ENCODE peak calls at places on chromosomes 1 and 21, in five cellular contexts. N, Q, S, F and X are unnamed samples. For H3K27me3, the result is how much of the 10 kb centered on the place peaks cover.

GRCh38 chr1:236193184-236193583 is 50.8 kb downstream of the GPR137B start:
- DNase-seq in Q (no peak), S (no peak), N (no peak), F (no peak), X (no peak)

GRCh38 chr1:47324682-47325081 is 8.9 kb upstream of the CMPK1 start:
- DNase-seq in N (no peak), S (no peak), F (no peak), Q (no peak), X (no peak)

GRCh38 chr1:25566730-25567341 is 23.4 kb downstream of the LDLRAP1 start:
- DNase-seq in S (peak), N (peak), Q (no peak), F (no peak), X (peak)

GRCh38 chr1:52657702-52658101 is 24.7 kb downstream of the SHISAL2A start:
- DNase-seq in S (no peak), F (no peak), Q (no peak), N (no peak), X (no peak)

GRCh38 chr1:72283204-72284083 is 1.1 kb upstream of the NEGR1 start:
- DNase-seq in F (peak), S (peak), Q (peak), N (peak), X (peak)

GRCh38 chr1:8598783-8599182 is 218.7 kb downstream of the RERE start:
- DNase-seq in N (peak), S (no peak), Q (no peak), F (no peak), X (no peak)

GRCh38 chr1:154682252-154682651 is 74.3 kb upstream of the ADAR start:
- DNase-seq in N (no peak), Q (no peak), F (no peak), S (no peak), X (no peak)

GRCh38 chr1:85151446-85151845 is 49.4 kb downstream of the SYDE2 start:
- DNase-seq in N (no peak), Q (no peak), F (no peak), S (no peak), X (no peak)

GRCh38 chr1:18240906-18241305 is 133.3 kb downstream of the IGSF21 start:
- DNase-seq in Q (peak), S (no peak), N (no peak), F (no peak), X (no peak)

GRCh38 chr1:93666613-93667384 is 14.8 kb downstream of the BCAR3 start:
- DNase-seq in F (no peak), S (peak), Q (no peak), N (no peak), X (no peak)

GRCh38 chr1:170521818-170522217 is 10.1 kb upstream of the GORAB start:
- DNase-seq in F (no peak), N (no peak), S (no peak), Q (no peak), X (no peak)

GRCh38 chr1:239884776-239885175 is 206.9 kb upstream of the FMN2 start:
- DNase-seq in N (no peak), Q (no peak), F (no peak), S (no peak), X (no peak)

GRCh38 chr1:200029624-200030074 is 2.1 kb downstream of the NR5A2 start:
- DNase-seq in N (no peak), S (no peak), Q (no peak), F (no peak), X (no peak)

GRCh38 chr1:230708631-230709580 is 5.0 kb downstream of the AGT start:
- DNase-seq in N (no peak), F (no peak), Q (peak), S (no peak), X (no peak)

GRCh38 chr1:112423207-112423606 is 27.2 kb downstream of the CTTNBP2NL start:
- DNase-seq in Q (no peak), S (no peak), F (no peak), N (no peak), X (no peak)

GRCh38 chr1:152002960-152003359 is 9.3 kb upstream of the S100A10 start:
- DNase-seq in F (peak), Q (no peak), S (no peak), N (no peak), X (no peak)

GRCh38 chr21:29085106-29085752 is 11.8 kb upstream of the CCT8 start:
- DNase-seq in F (no peak), S (no peak), Q (no peak), N (no peak), X (no peak)

GRCh38 chr21:38800924-38801744 is 4.6 kb upstream of the ETS2 start:
- DNase-seq in Q (no peak), N (no peak), S (no peak), F (peak), X (no peak)

GRCh38 chr21:45982758-45983731 is 1.5 kb downstream of the COL6A1 start:
- DNase-seq in N (peak), S (no peak), F (no peak), Q (no peak), X (no peak)

GRCh38 chr1:16229976-16230740 is 6.8 kb downstream of the CPLANE2 start:
- DNase-seq in S (no peak), Q (no peak), F (no peak), N (no peak), X (no peak)

GRCh38 chr21:35428489-35428888 is 379.4 kb upstream of the RUNX1 start:
- DNase-seq in Q (no peak), N (peak), F (no peak), S (no peak), X (no peak)

GRCh38 chr1:143497374-143497747 is 474.4 kb downstream of the FAM72C start:
- DNase-seq in S (no peak), Q (no peak), N (peak), F (no peak), X (no peak)

GRCh38 chr21:42088148-42088547 is 17.0 kb downstream of the UMODL1 start:
- DNase-seq in F (no peak), Q (no peak), S (no peak), N (no peak), X (no peak)
- TF ChIP-seq CTCF in F (no peak), Q (no peak), S (no peak), N (no peak), X (no peak)

GRCh38 chr1:169117014-169117413 is 10.5 kb downstream of the ATP1B1 start:
- DNase-seq in S (no peak), F (no peak), Q (no peak), N (no peak), X (no peak)
- H3K4me3 ChIP-seq in S (no peak), F (no peak), Q (no peak), N (no peak), X (no peak)

GRCh38 chr1:195754874-195755273 is 853.4 kb downstream of the KCNT2 start:
- DNase-seq in Q (no peak), S (no peak), F (peak), N (no peak), X (no peak)
- H3K27me3 ChIP-seq in Q (under half), S (under half), F (under half), N (under half), X (under half)

DNA sequence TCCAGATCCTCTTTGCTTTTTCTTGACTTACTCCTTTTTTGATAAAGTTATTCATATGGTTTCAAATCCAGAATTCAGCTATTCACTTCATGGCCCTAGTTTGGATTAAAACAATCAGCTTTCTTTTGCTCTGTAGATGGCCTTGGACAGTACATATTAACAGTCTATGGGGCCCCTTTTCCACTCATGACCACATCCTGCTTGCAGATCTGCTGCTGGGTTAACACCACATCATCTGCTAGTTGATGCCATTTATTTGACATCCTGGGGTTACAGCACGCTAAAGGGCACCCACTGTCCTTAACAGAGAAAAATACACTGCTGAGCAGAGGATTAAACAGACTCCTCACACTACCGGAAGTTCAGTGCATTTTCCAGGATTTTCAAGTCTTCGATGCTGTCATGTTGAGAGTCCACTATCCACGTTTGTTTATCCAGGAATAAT is 941 bp upstream of the IFI16 start:
- DNase-seq in F (no peak), N (no peak), Q (no peak), S (no peak), X (no peak)
- TF ChIP-seq CTCF in F (no peak), N (no peak), Q (no peak), S (no peak), X (no peak)

GRCh38 chr1:193418745-193419058 is 232.3 kb upstream of the B3GALT2 start:
- DNase-seq in S (no peak), N (no peak), F (no peak), Q (no peak), X (no peak)
- H3K4me3 ChIP-seq in S (peak), N (peak), F (peak), Q (no peak), X (no peak)

DNA sequence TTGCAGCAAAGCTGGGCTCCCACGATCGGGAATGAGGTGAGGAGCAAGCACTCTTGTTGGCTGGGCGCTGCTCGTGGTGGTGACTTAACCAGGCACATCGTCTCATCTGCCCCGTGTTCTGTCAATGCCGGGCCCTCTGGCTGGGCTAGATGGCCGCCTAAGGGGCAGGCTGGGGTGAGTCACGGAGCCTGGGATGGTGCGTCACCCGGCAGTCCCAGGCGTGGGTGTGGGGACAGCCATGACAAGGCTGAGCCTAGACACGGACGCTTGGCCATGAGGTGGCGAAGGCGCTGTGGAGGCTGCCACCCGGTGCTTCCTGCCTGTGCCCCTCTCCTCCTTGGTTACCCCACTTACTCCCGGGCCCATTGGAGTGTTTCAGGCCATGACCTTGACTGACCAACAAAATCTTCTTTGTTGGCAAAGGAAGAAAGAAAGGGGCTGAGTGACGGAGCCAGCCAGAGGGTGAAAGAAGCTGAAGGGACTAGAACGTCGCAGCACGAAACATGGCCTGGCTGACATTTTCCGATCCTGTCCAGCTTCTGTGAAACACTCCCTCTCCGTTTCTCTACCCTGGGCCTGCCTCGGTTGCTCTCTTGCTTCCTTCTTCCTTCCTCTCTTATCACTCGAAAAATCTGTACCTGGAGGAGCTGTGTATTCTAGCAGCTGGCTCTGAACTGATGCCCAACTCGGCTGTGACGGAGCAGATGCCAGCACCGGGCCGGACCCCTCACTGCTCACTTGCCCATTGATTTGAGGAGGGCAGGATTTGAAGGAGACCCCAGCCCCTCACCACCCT is 596 bp downstream of the CD247 start:
- DNase-seq in S (no peak), Q (no peak), N (no peak), F (no peak), X (no peak)
- H3K27me3 ChIP-seq in S (under half), Q (under half), N (under half), F (under half), X (under half)

GRCh38 chr1:3700631-3701030 is 48.3 kb downstream of the TP73 start:
- DNase-seq in N (no peak), F (no peak), S (no peak), Q (no peak), X (no peak)

GRCh38 chr1:3705341-3705950 is 46.8 kb upstream of the CCDC27 start:
- DNase-seq in S (no peak), Q (no peak), N (no peak), F (no peak), X (no peak)

GRCh38 chr1:3703786-3704396 is 48.4 kb upstream of the CCDC27 start:
- DNase-seq in N (no peak), F (no peak), S (peak), Q (no peak), X (no peak)

GRCh38 chr1:3702528-3702927 is 49.7 kb upstream of the CCDC27 start:
- DNase-seq in Q (no peak), F (peak), N (no peak), S (peak), X (no peak)

DNA sequence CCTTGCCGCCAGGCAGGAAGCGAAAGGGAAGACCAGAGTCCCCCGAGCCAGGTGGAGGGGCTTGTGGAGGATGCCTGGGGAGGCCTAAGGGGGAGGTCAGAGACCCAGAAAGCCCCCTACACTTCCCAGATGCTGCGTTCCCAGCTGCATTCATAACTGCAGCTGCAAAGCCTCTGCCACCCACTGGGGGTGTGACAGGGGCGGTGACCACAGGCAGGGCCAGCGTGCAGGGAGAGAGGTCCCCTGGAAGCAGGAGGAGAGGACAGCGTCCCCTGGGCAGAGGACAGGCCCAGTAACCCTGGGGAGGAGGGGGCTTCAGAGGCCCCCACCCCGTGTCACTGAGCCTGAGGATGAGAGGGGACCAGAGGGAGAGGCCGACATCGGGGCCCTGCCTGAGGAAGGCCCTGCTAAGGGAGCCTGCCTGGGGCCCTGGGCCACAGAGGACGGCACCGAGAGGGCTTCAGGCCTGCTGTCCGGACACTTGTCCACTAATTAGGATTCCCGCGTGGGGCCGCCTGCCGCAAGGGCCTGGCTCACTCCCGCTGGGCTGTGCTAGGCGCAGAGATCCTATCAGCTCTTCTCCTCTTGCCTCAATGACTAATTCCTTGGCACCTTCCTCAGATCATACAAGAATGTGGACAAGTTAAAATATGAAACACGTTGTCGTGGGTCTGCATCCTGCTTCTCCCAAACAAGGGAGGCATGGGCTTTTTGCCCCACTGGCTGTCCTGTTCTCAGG is 49.1 kb upstream of the CCDC27 start:
- DNase-seq in Q (no peak), F (peak), S (peak), N (no peak), X (no peak)
- TF ChIP-seq CTCF in Q (no peak), F (peak), S (no peak), N (no peak), X (peak)

GRCh38 chr1:235011064-235011598 is 117.5 kb downstream of the TOMM20 start:
- DNase-seq in F (no peak), N (no peak), S (no peak), Q (no peak), X (no peak)

GRCh38 chr1:235012436-235013210 is 116.0 kb downstream of the TOMM20 start:
- DNase-seq in N (no peak), F (peak), S (no peak), Q (no peak), X (no peak)

GRCh38 chr1:235009561-235010306 is 118.9 kb downstream of the TOMM20 start:
- DNase-seq in Q (no peak), F (no peak), N (no peak), S (no peak), X (no peak)

GRCh38 chr1:235013512-235013911 is 115.1 kb downstream of the TOMM20 start:
- DNase-seq in F (no peak), Q (no peak), S (no peak), N (peak), X (no peak)

DNA sequence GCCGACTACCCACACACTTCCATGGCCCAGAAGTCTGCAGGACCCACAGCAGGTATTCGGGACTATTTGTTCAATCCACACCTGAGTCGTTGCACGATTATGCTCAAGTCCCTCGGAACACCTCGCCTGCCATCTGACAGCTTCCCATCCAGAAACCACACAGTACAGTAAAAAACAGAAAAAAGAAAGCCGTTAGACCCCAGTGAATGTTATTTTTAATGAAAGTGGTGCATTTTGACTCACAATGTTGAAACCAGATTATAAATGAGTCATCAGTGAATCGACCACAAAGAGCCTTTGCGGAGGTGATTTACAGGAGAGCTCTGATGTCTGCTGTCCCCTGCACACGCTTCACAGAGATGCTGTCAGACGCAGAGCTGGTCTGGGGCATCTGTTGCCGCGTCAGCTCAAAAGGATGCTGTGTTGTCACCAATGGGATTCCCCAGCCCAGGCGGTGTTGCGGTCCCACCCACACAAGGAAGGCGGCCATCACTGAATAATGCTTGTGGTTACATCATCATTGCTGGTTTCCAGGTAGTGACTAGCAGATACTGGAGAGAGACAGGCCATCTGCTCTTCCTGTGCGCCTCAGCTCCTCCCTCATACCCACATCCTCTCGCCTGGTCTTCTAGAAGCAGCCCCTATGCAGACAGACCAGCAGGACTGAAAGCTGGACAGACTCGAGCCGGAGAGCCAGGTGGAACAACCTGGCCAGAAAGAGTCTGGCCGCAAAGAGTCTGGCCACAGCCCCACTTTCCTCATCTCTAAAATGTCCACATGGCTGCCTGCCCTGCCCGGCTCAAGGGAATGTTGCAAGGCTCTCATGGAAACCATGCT is 116.8 kb downstream of the TOMM20 start:
- DNase-seq in Q (peak), F (peak), N (peak), S (no peak), X (peak)
- H3K4me3 ChIP-seq in Q (no peak), F (no peak), N (no peak), S (no peak), X (no peak)

DNA sequence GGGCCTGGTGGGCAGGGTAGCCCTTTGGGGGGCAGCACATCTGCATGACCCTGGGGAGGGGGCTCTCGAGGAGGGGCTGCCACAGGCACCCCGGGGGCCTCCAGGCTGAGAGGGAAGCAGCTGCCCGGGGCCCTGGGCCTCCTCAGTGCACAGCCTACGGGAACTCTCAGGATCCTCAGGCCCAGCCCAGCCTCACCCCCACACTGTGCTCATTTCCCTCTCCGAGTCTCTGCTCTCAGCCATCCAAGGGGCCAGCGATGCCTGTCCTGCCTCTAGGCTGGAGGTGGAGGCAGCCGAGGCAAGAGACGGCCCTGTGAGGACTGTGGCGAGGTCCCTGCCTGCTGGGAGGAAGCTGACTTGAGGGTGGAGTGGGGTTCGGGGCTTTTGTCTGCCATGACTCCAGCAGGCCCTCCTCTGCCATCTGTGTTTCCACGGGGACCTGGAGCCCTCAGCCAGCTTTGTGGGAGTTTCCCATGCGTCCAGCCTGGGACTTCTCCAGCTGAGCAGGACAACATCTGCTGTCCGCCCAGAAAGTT is 7.2 kb upstream of the PLEKHG5 start:
- DNase-seq in Q (no peak), S (no peak), N (no peak), F (no peak), X (no peak)
- H3K27me3 ChIP-seq in Q (under half), S (under half), N (under half), F (under half), X (under half)